ENCODE peak calls at places on chromosomes 12 and 14, in six cellular contexts. W, H, R, T, Z and S are unnamed samples.

GRCh38 chr12:69555461-69555860 is 29.8 kb upstream of the CCT2 start:
- DNase-seq in R (no peak), T (no peak), Z (no peak), H (no peak), W (no peak), S (peak; percentile 63)

GRCh38 chr14:95335071-95335470 is 15.4 kb upstream of the CLMN start:
- DNase-seq in R (no peak), Z (no peak), T (no peak), W (no peak), H (no peak), S (no peak)

GRCh38 chr12:6200266-6201198 is at the start of gene CD9:
- DNase-seq in T (peak; percentile 73), W (no peak), H (peak; percentile 79), R (no peak), Z (no peak), S (peak; percentile 83)

GRCh38 chr12:109673379-109673778 is 40.2 kb upstream of the FAM222A start:
- DNase-seq in T (no peak), Z (no peak), W (no peak), H (no peak), R (no peak), S (no peak)

GRCh38 chr12:48678561-48679185 is 3.4 kb downstream of the KANSL2 start:
- DNase-seq in H (no peak), W (no peak), T (no peak), R (no peak), Z (no peak), S (no peak)

GRCh38 chr14:71692496-71692895 is 239.7 kb upstream of the RGS6 start:
- DNase-seq in T (no peak), H (no peak), W (no peak), Z (no peak), R (no peak), S (peak; percentile 20)

GRCh38 chr12:5428332-5429221 is 3.3 kb upstream of the NTF3 start:
- DNase-seq in T (no peak), H (no peak), R (peak; percentile 10), Z (no peak), W (no peak), S (no peak)

GRCh38 chr12:4044736-4045432 is 171.7 kb upstream of the PARP11 start:
- DNase-seq in R (no peak), H (no peak), T (no peak), W (no peak), Z (no peak), S (no peak)

GRCh38 chr12:96094201-96094600 is 58.8 kb upstream of the LTA4H start:
- DNase-seq in R (no peak), Z (no peak), H (no peak), W (no peak), T (no peak), S (peak; percentile 67)

GRCh38 chr14:89609701-89610100 is 192.7 kb upstream of the FOXN3 start:
- DNase-seq in H (no peak), W (no peak), T (no peak), R (no peak), Z (no peak), S (no peak)

GRCh38 chr12:117352883-117353282 is 8.5 kb downstream of the NOS1 start:
- DNase-seq in Z (no peak), W (no peak), R (no peak), H (no peak), T (no peak), S (no peak)

GRCh38 chr12:27824126-27824842 is 44.2 kb upstream of the MANSC4 start:
- DNase-seq in T (no peak), Z (no peak), R (no peak), W (no peak), H (no peak), S (no peak)

GRCh38 chr12:38543151-38543550 is 226.6 kb downstream of the ALG10B start:
- DNase-seq in H (no peak), T (no peak), Z (no peak), R (no peak), W (no peak), S (no peak)

GRCh38 chr14:103144085-103144484 is 20.8 kb downstream of the TNFAIP2 start:
- DNase-seq in R (peak; percentile 74), T (no peak), H (no peak), W (no peak), Z (no peak), S (no peak)

GRCh38 chr12:47383942-47384341 is 304.2 kb upstream of the AMIGO2 start:
- DNase-seq in Z (no peak), R (no peak), H (no peak), W (no peak), T (no peak), S (no peak)

GRCh38 chr14:85471744-85472143 is 58.2 kb upstream of the FLRT2 start:
- DNase-seq in R (peak; percentile 57), H (peak; percentile 83), Z (no peak), T (peak; percentile 40), W (no peak), S (peak; percentile 18)

GRCh38 chr12:19206493-19207077 is 77.1 kb downstream of the PLEKHA5 start:
- DNase-seq in W (no peak), T (no peak), Z (no peak), R (no peak), H (no peak), S (no peak)

GRCh38 chr12:92362785-92363184 is 217.1 kb upstream of the BTG1 start:
- DNase-seq in Z (no peak), R (no peak), T (no peak), W (no peak), H (no peak), S (no peak)

GRCh38 chr14:21868442-21869046 is 194.9 kb upstream of the OR4E1 start:
- DNase-seq in W (peak; percentile 58), H (peak; percentile 50), Z (peak; percentile 26), T (no peak), R (peak; percentile 47), S (peak; percentile 4)

GRCh38 chr12:121222847-121223246 is 12.9 kb downstream of the P2RX4 start:
- DNase-seq in Z (no peak), W (no peak), T (no peak), R (no peak), H (no peak), S (no peak)

GRCh38 chr12:127012109-127012508 is 1254.9 kb upstream of the TMEM132C start:
- DNase-seq in T (no peak), W (no peak), H (no peak), Z (no peak), R (no peak), S (no peak)

GRCh38 chr12:56080556-56081138 is 682 bp downstream of the ERBB3 start:
- DNase-seq in W (no peak), H (peak; percentile 82), R (no peak), Z (no peak), T (no peak), S (no peak)

GRCh38 chr12:68686595-68687521 is at the start of gene NUP107:
- DNase-seq in R (peak; percentile 98), Z (peak; percentile 78), H (peak; percentile 100), T (peak; percentile 99), W (peak; percentile 99), S (peak; percentile 88)

GRCh38 chr14:104792101-104792884 is 3.3 kb downstream of the AKT1 start:
- DNase-seq in H (peak; percentile 89), W (no peak), Z (no peak), T (peak; percentile 89), R (no peak), S (no peak)

GRCh38 chr12:7113389-7113871 is 4.4 kb upstream of the C1RL start:
- DNase-seq in W (no peak), Z (no peak), T (no peak), R (peak; percentile 63), H (peak; percentile 46), S (no peak)

GRCh38 chr14:80434574-80435321 is 223.4 kb upstream of the DIO2 start:
- DNase-seq in W (no peak), R (no peak), T (no peak), Z (no peak), H (peak; percentile 39), S (no peak)

GRCh38 chr12:102631274-102631673 is 150.9 kb upstream of the IGF1 start:
- DNase-seq in Z (no peak), T (no peak), W (no peak), H (no peak), R (no peak), S (peak; percentile 32)

GRCh38 chr12:4591180-4591687 is 29.2 kb downstream of the DYRK4 start:
- DNase-seq in Z (no peak), H (no peak), T (no peak), W (no peak), R (no peak), S (no peak)

GRCh38 chr12:67911293-67911637 is 78.0 kb upstream of the IFNG-AS1 start:
- DNase-seq in T (peak; percentile 75), Z (no peak), R (no peak), H (no peak), W (no peak), S (no peak)

GRCh38 chr12:76543831-76544347 is 15.7 kb downstream of the OSBPL8 start:
- DNase-seq in H (peak; percentile 33), Z (no peak), T (no peak), W (no peak), R (no peak), S (no peak)

GRCh38 chr14:73784988-73785313 is 66.7 kb upstream of the PTGR2 start:
- DNase-seq in Z (no peak), R (no peak), H (no peak), W (no peak), T (no peak), S (no peak)
- TF ChIP-seq POLR2A in Z (no peak), R (no peak), H (peak; percentile 30), W (no peak), T (no peak), S (no peak)

GRCh38 chr14:50943943-50944646 is at the start of gene PYGL:
- DNase-seq in T (peak; percentile 83), W (peak; percentile 47), H (peak; percentile 74), Z (peak; percentile 42), R (peak; percentile 63), S (peak; percentile 51)
- TF ChIP-seq POLR2A in T (peak; percentile 43), W (peak; percentile 49), H (peak; percentile 53), Z (no peak), R (peak; percentile 34), S (peak; percentile 44)

DNA sequence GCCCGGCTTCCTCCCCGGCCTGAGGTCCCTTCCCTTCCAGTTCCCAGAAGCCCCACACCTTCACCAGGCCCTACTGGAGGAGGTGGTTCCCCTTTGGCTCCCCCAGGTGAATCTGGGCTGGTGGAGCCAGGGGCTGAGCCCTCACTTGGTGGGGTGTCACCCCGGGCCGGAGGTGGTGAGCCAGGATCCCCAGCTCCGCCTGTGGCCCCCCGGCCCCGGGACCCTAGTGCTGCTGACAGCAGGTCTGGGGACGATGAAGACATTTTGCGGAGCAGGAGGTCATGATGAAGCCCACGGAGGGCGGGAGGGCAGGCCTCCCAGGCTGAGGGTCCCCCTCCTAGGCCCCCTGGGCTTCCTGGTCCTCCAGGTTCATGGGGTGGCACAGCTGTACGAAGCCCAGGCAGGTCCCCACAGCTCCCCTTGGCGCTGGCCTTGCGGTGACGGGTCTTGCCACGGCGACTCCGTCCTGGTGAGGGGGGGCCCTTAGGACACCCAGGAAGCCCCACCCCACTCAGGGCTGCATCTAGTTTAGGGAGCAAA is 16.6 kb downstream of the MAP3K12 start:
- DNase-seq in W (no peak), R (no peak), H (no peak), Z (no peak), T (no peak), S (no peak)
- TF ChIP-seq POLR2A in W (no peak), R (no peak), H (no peak), Z (peak; percentile 74), T (no peak), S (no peak)

GRCh38 chr12:54324617-54325441 is at the start of gene COPZ1:
- DNase-seq in W (peak; percentile 96), H (peak; percentile 99), R (peak; percentile 100), T (peak; percentile 95), Z (peak; percentile 81), S (peak; percentile 77)
- TF ChIP-seq POLR2A in W (peak; percentile 72), H (peak; percentile 93), R (peak; percentile 92), T (peak; percentile 50), Z (peak; percentile 86), S (peak; percentile 83)

GRCh38 chr14:75280831-75281690 is 2.4 kb downstream of the FOS start:
- DNase-seq in R (peak; percentile 39), T (no peak), H (peak; percentile 35), Z (no peak), W (peak; percentile 54), S (no peak)
- TF ChIP-seq POLR2A in R (no peak), T (no peak), H (peak; percentile 40), Z (no peak), W (peak; percentile 33), S (no peak)